ENCODE peak calls at places on chromosome 1, in six cellular contexts. E, A, J, L, V and T are unnamed samples.

GRCh38 chr1:243496173-243496553 is 240.3 kb downstream of the SDCCAG8 start:
- ATAC-seq in V (no peak), J (no peak), E (no peak), L (peak), A (no peak), T (peak)

GRCh38 chr1:240866724-240867123 is 254.8 kb upstream of the GREM2 start:
- ATAC-seq in V (no peak), J (no peak), E (no peak), L (no peak), A (no peak), T (no peak)

GRCh38 chr1:205396972-205397616 is 24.8 kb downstream of the LEMD1 start:
- ATAC-seq in A (peak), J (peak), E (peak), V (peak), L (peak), T (no peak)

GRCh38 chr1:25792115-25792514 is 7.9 kb upstream of the SELENON start:
- ATAC-seq in L (no peak), A (no peak), E (no peak), J (peak), V (no peak), T (no peak)

GRCh38 chr1:118504231-118504644 is 319.2 kb upstream of the SPAG17 start:
- ATAC-seq in E (no peak), J (no peak), L (no peak), V (no peak), A (no peak), T (no peak)

GRCh38 chr1:229844675-229845074 is 218.6 kb downstream of the URB2 start:
- ATAC-seq in L (peak), A (no peak), E (no peak), V (no peak), J (no peak), T (peak)

GRCh38 chr1:94641990-94642389 is 100.4 kb upstream of the F3 start:
- ATAC-seq in V (no peak), E (no peak), J (no peak), A (no peak), L (no peak), T (no peak)

GRCh38 chr1:223341111-223341510 is 22.9 kb downstream of the SUSD4 start:
- ATAC-seq in E (no peak), L (no peak), V (peak), A (peak), J (no peak), T (peak)

GRCh38 chr1:119787776-119788175 is 19.1 kb upstream of the HMGCS2 start:
- ATAC-seq in J (no peak), V (no peak), E (no peak), A (no peak), L (no peak), T (no peak)

GRCh38 chr1:105386489-105386888 is 1636.8 kb downstream of the AMY1C start:
- ATAC-seq in J (no peak), L (no peak), V (no peak), E (no peak), A (no peak), T (no peak)

GRCh38 chr1:180288894-180289293 is 58.8 kb downstream of the LHX4 start:
- ATAC-seq in A (no peak), E (no peak), J (no peak), L (no peak), V (peak), T (no peak)

GRCh38 chr1:201933840-201934430 is 12.4 kb downstream of the LMOD1 start:
- ATAC-seq in E (peak), V (peak), L (no peak), A (no peak), J (no peak), T (peak)

GRCh38 chr1:10980094-10980577 is 32.3 kb upstream of the TARDBP start:
- ATAC-seq in E (peak), A (no peak), V (peak), L (peak), J (peak), T (peak)

GRCh38 chr1:183093821-183094287 is 70.6 kb downstream of the LAMC1 start:
- ATAC-seq in A (no peak), J (no peak), L (peak), V (no peak), E (peak), T (peak)

GRCh38 chr1:208604295-208604694 is 360.1 kb upstream of the PLXNA2 start:
- ATAC-seq in A (peak), L (no peak), E (no peak), J (no peak), V (no peak), T (no peak)

GRCh38 chr1:168585191-168585590 is 8.8 kb downstream of the XCL1 start:
- ATAC-seq in L (no peak), V (no peak), E (no peak), A (no peak), J (no peak), T (no peak)

GRCh38 chr1:23132033-23132432 is 36.6 kb downstream of the LUZP1 start:
- ATAC-seq in L (no peak), A (no peak), V (no peak), J (no peak), E (no peak), T (no peak)

GRCh38 chr1:229286099-229286766 is 15.3 kb downstream of the RAB4A start:
- ATAC-seq in A (no peak), L (no peak), V (no peak), J (no peak), E (no peak), T (no peak)

GRCh38 chr1:226696552-226696951 is 42.5 kb downstream of the ITPKB start:
- ATAC-seq in A (no peak), E (no peak), L (no peak), V (no peak), J (no peak), T (no peak)

GRCh38 chr1:50610563-50610962 is 187.3 kb upstream of the DMRTA2 start:
- ATAC-seq in J (no peak), L (no peak), A (peak), E (no peak), V (no peak), T (no peak)

GRCh38 chr1:26938659-26939025 is 17.1 kb downstream of the NUDC start:
- ATAC-seq in V (no peak), A (no peak), E (peak), J (peak), L (peak), T (no peak)

GRCh38 chr1:23558140-23558871 is 995 bp downstream of the ID3 start:
- ATAC-seq in E (no peak), A (peak), V (peak), J (peak), L (peak), T (no peak)

GRCh38 chr1:245704341-245704740 is 549.6 kb downstream of the KIF26B start:
- ATAC-seq in A (no peak), E (no peak), J (no peak), L (no peak), V (no peak), T (no peak)

GRCh38 chr1:207619833-207620572 is 24.9 kb upstream of the CR1L start:
- ATAC-seq in A (peak), L (peak), V (peak), J (peak), E (peak), T (peak)

GRCh38 chr1:64877598-64877997 is 88.8 kb downstream of the JAK1 start:
- ATAC-seq in A (no peak), L (no peak), E (no peak), V (no peak), J (no peak), T (no peak)

GRCh38 chr1:46401514-46401913 is 7.4 kb downstream of the FAAH start:
- ATAC-seq in V (no peak), J (peak), A (no peak), L (no peak), E (peak), T (no peak)

GRCh38 chr1:45246760-45247159 is 40.4 kb upstream of the ZSWIM5 start:
- ATAC-seq in E (peak), V (no peak), L (no peak), A (no peak), J (no peak), T (peak)

GRCh38 chr1:54861070-54861761 is 25.8 kb downstream of the DHCR24 start:
- ATAC-seq in E (no peak), J (peak), A (peak), V (peak), L (no peak), T (no peak)

GRCh38 chr1:44531785-44532566 is 126.9 kb downstream of the RNF220 start:
- ATAC-seq in E (peak), A (peak), V (peak), J (peak), L (no peak), T (no peak)

GRCh38 chr1:218810336-218810735 is 363.3 kb upstream of the LYPLAL1 start:
- ATAC-seq in A (no peak), V (no peak), E (no peak), L (peak), J (no peak), T (no peak)

GRCh38 chr1:11054181-11054580 is 5.6 kb downstream of the SRM start:
- ATAC-seq in V (peak), A (no peak), J (peak), L (no peak), E (no peak), T (no peak)

GRCh38 chr1:119080586-119080985 is 59.9 kb downstream of the WARS2 start:
- ATAC-seq in L (peak), V (no peak), J (no peak), A (no peak), E (no peak), T (peak)

GRCh38 chr1:8358897-8359616 is 41.1 kb downstream of the SLC45A1 start:
- ATAC-seq in J (no peak), E (peak), L (no peak), A (no peak), V (no peak), T (no peak)

GRCh38 chr1:30756206-30756544 is 1.4 kb downstream of the LAPTM5 start:
- ATAC-seq in L (no peak), E (no peak), J (no peak), A (no peak), V (no peak), T (no peak)

GRCh38 chr1:204528241-204528640 is 12.0 kb downstream of the MDM4 start:
- ATAC-seq in J (no peak), V (no peak), E (no peak), A (no peak), L (no peak), T (no peak)

GRCh38 chr1:12087797-12088314 is 24.8 kb downstream of the TNFRSF8 start:
- ATAC-seq in V (no peak), A (peak), J (no peak), E (no peak), L (no peak), T (no peak)

GRCh38 chr1:52672946-52673345 is 25.2 kb downstream of the COA7 start:
- ATAC-seq in L (no peak), E (no peak), V (no peak), J (peak), A (no peak), T (no peak)

GRCh38 chr1:175906370-175906769 is 163.0 kb upstream of the TNR start:
- ATAC-seq in A (peak), E (no peak), V (no peak), L (no peak), J (no peak), T (no peak)

GRCh38 chr1:12173631-12174121 is 6.9 kb downstream of the TNFRSF1B start:
- ATAC-seq in J (no peak), A (peak), V (peak), L (peak), E (no peak), T (peak)

GRCh38 chr1:150159550-150159949 is 9.8 kb downstream of the PLEKHO1 start:
- ATAC-seq in A (peak), L (peak), E (no peak), V (no peak), J (no peak), T (no peak)

GRCh38 chr1:189496768-189497167 is 980.9 kb downstream of the BRINP3 start:
- ATAC-seq in L (no peak), V (no peak), J (no peak), E (no peak), A (no peak), T (no peak)

GRCh38 chr1:189499736-189500135 is 977.9 kb downstream of the BRINP3 start:
- ATAC-seq in L (no peak), E (no peak), A (no peak), V (no peak), J (no peak), T (no peak)

GRCh38 chr1:189500777-189501176 is 976.9 kb downstream of the BRINP3 start:
- ATAC-seq in L (no peak), V (no peak), A (no peak), J (no peak), E (no peak), T (no peak)
- TF ChIP-seq EP300 in L (no peak), V (no peak), A (no peak), J (no peak), E (no peak), T (no peak)

DNA sequence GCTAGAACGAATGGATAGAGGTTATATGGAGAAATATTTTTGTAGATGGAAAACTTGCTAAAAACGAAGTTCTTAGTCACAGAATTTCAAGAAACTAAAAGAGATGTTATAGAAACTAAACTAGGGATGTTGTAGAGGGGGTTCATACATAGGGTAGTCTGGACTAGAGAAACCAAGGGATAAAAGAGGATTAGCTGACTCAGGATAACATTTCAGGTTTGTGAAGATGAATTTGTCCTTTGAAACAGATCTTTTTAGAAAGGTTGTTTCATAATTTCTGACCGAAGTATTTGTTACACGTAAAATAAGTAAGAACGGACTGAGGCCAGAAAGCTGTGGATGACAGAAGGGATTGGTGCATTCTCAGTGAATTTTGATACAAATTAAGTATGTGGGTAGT is 13.6 kb downstream of the YTHDF2 start:
- ATAC-seq in V (no peak), L (no peak), A (no peak), J (no peak), E (no peak), T (no peak)
- TF ChIP-seq EP300 in V (no peak), L (no peak), A (no peak), J (no peak), E (no peak), T (no peak)

GRCh38 chr1:156510709-156511108 is 10.1 kb upstream of the MEF2D start:
- ATAC-seq in V (no peak), E (peak), J (no peak), A (no peak), L (peak), T (peak)
- TF ChIP-seq EP300 in V (no peak), E (no peak), J (no peak), A (no peak), L (peak), T (peak)

GRCh38 chr1:36149237-36149972 is at the start of gene TRAPPC3:
- ATAC-seq in E (peak), J (peak), V (peak), L (peak), A (peak), T (peak)
- TF ChIP-seq EP300 in E (no peak), J (no peak), V (peak), L (no peak), A (no peak), T (no peak)

GRCh38 chr1:28642847-28643635 is at the start of gene TAF12:
- ATAC-seq in A (peak), V (peak), E (peak), J (peak), L (peak), T (peak)
- TF ChIP-seq EP300 in A (no peak), V (peak), E (no peak), J (no peak), L (no peak), T (no peak)

GRCh38 chr1:42035830-42036604 is 117.2 kb upstream of the GUCA2B start:
- ATAC-seq in V (peak), L (peak), E (peak), J (peak), A (peak), T (peak)
- TF ChIP-seq EP300 in V (no peak), L (no peak), E (no peak), J (no peak), A (no peak), T (no peak)